ENCODE peak calls at places on chromosomes 12 and 14, in four cellular contexts. Q is AG09319, O is SK-N-SH, A is B cell. W is an unnamed sample.

GRCh38 chr14:104291123-104292000 is 153.0 kb downstream of the KIF26A start:
- DNase-seq in Q (no peak), O (peak), A (no peak), W (no peak)

GRCh38 chr12:113239811-113240331 is 18.6 kb downstream of the TPCN1 start:
- DNase-seq in Q (no peak), O (no peak), A (no peak), W (no peak)

GRCh38 chr12:117225179-117225578 is 34.9 kb upstream of the FBXO21 start:
- DNase-seq in Q (no peak), O (no peak), A (no peak), W (no peak)

GRCh38 chr14:77220246-77221017 is 38.8 kb downstream of the TMEM63C start:
- DNase-seq in Q (no peak), O (no peak), A (no peak), W (no peak)

GRCh38 chr12:27025116-27025515 is 2.8 kb downstream of the MED21 start:
- DNase-seq in Q (no peak), O (no peak), A (no peak), W (no peak)

GRCh38 chr12:100499416-100499815 is 25.8 kb downstream of the NR1H4 start:
- DNase-seq in Q (no peak), O (no peak), A (no peak), W (no peak)

GRCh38 chr12:18217981-18218380 is 43.3 kb upstream of the PIK3C2G start:
- DNase-seq in Q (no peak), O (no peak), A (no peak), W (no peak)

GRCh38 chr12:56110571-56110970 is 5.9 kb upstream of the RPL41 start:
- DNase-seq in Q (no peak), O (no peak), A (no peak), W (no peak)

GRCh38 chr12:132506730-132507538 is 17.0 kb downstream of the FBRSL1 start:
- DNase-seq in Q (peak), O (peak), A (peak), W (peak)

GRCh38 chr12:685388-685787 is 22.1 kb upstream of the NINJ2 start:
- DNase-seq in Q (no peak), O (no peak), A (peak), W (peak)

GRCh38 chr12:4190376-4191063 is 83.0 kb upstream of the CCND2 start:
- DNase-seq in Q (no peak), O (no peak), A (no peak), W (no peak)

GRCh38 chr12:113133036-113133435 is 2.5 kb downstream of the RASAL1 start:
- DNase-seq in Q (no peak), O (peak), A (no peak), W (no peak)

GRCh38 chr12:15439459-15439858 is 117.2 kb downstream of the PTPRO start:
- DNase-seq in Q (no peak), O (no peak), A (no peak), W (no peak)

GRCh38 chr14:57982802-57983201 is 116.9 kb upstream of the SLC35F4 start:
- DNase-seq in Q (no peak), O (no peak), A (no peak), W (no peak)

GRCh38 chr12:82714427-82714826 is 27.7 kb downstream of the TMTC2 start:
- DNase-seq in Q (no peak), O (no peak), A (no peak), W (no peak)

GRCh38 chr12:119153477-119154434 is 25.0 kb upstream of the HSPB8 start:
- DNase-seq in Q (no peak), O (no peak), A (no peak), W (no peak)

GRCh38 chr12:40248585-40249297 is 23.9 kb downstream of the LRRK2 start:
- DNase-seq in Q (no peak), O (no peak), A (no peak), W (no peak)

GRCh38 chr14:33617154-33617553 is 333.7 kb downstream of the EGLN3 start:
- DNase-seq in Q (peak), O (no peak), A (no peak), W (no peak)

GRCh38 chr12:27552235-27552634 is 28.2 kb downstream of the PPFIBP1 start:
- DNase-seq in Q (no peak), O (no peak), A (no peak), W (no peak)

GRCh38 chr14:22648506-22648905 is 4.4 kb upstream of the OR6J1 start:
- DNase-seq in Q (no peak), O (no peak), A (no peak), W (no peak)

GRCh38 chr14:74620497-74620921 is 8.5 kb upstream of the LTBP2 start:
- DNase-seq in Q (peak), O (no peak), A (no peak), W (no peak)

GRCh38 chr14:51236314-51236713 is 3.7 kb upstream of the TMX1 start:
- DNase-seq in Q (no peak), O (no peak), A (no peak), W (no peak)

GRCh38 chr12:96912261-96912660 is 5.2 kb downstream of the NEDD1 start:
- DNase-seq in Q (no peak), O (no peak), A (no peak), W (no peak)

GRCh38 chr14:71119075-71119474 is 211.8 kb downstream of the PCNX1 start:
- DNase-seq in Q (no peak), O (no peak), A (no peak), W (no peak)

GRCh38 chr14:80546056-80546854 is 335.0 kb upstream of the DIO2 start:
- DNase-seq in Q (no peak), O (no peak), A (no peak), W (no peak)
- TF ChIP-seq CTCF in Q (no peak), O (no peak), A (no peak), W (no peak)

GRCh38 chr14:91748049-91748448 is 16.2 kb upstream of the CATSPERB start:
- DNase-seq in Q (no peak), O (no peak), A (no peak), W (no peak)
- TF ChIP-seq CTCF in Q (no peak), O (no peak), A (no peak), W (no peak)

GRCh38 chr14:64478634-64479250 is 13.4 kb downstream of the AKAP5 start:
- DNase-seq in Q (no peak), O (peak), A (peak), W (peak)
- TF ChIP-seq CTCF in Q (peak), O (peak), A (peak), W (no peak)

GRCh38 chr14:49634547-49635334 is at the start of gene DNAAF2:
- DNase-seq in Q (peak), O (peak), A (peak), W (peak)
- TF ChIP-seq CTCF in Q (no peak), O (no peak), A (peak), W (no peak)

GRCh38 chr12:65171870-65172269 is 2.5 kb downstream of the LEMD3 start:
- DNase-seq in Q (no peak), O (no peak), A (no peak), W (no peak)

GRCh38 chr12:65171073-65171472 is 1.7 kb downstream of the LEMD3 start:
- DNase-seq in Q (no peak), O (no peak), A (no peak), W (no peak)

GRCh38 chr12:65168606-65169310 is 625 bp upstream of the LEMD3 start:
- DNase-seq in Q (no peak), O (no peak), A (peak), W (peak)

GRCh38 chr12:65170245-65170881 is 980 bp downstream of the LEMD3 start:
- DNase-seq in Q (no peak), O (peak), A (peak), W (peak)

DNA sequence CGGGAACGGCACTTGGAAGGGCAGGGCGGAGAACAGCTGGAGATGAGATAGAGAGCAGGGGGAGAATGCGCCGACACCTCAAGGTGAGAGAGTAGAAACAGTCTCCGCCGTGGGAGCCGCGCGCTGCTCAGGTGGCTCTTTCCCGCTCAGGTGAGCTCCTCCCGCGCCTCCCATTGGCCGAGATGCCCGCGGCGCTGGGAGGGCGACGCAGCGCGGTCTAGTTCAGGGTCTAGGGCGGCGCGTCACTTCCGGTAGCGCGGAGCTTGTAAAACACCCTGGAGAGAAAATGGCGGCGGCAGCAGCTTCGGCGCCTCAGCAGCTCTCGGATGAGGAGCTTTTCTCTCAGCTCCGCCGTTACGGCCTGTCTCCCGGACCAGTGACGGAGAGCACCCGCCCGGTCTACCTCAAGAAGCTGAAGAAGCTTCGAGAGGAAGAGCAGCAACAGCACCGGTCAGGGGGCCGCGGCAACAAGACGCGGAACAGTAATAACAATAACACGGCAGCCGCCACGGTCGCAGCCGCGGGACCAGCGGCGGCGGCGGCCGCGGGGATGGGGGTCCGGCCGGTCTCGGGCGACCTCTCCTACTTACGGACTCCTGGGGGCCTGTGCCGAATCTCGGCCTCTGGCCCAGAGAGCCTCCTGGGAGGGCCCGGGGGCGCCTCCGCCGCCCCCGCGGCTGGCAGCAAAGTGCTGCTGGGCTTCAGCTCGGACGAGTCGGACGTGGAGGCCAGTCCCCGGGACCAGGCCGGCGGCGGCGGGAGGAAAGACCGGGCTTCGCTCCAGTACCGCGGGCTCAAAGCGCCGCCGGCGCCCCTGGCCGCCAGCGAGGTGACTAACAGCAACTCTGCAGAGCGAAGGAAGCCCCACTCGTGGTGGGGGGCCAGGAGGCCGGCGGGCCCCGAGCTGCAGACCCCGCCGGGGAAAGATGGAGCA is at the start of gene LEMD3:
- DNase-seq in Q (peak), O (peak), A (peak), W (peak)
- TF ChIP-seq CTCF in Q (no peak), O (peak), A (peak), W (no peak)

GRCh38 chr12:57522887-57523705 is 472 bp downstream of the MBD6 start:
- DNase-seq in Q (no peak), O (no peak), A (no peak), W (no peak)

GRCh38 chr12:57522019-57522886 is at the start of gene MBD6:
- DNase-seq in Q (peak), O (peak), A (peak), W (peak)

GRCh38 chr12:57520008-57520726 is at the start of gene DDIT3:
- DNase-seq in Q (peak), O (peak), A (peak), W (peak)

GRCh38 chr12:57519758-57520007 is 631 bp downstream of the DDIT3 start:
- DNase-seq in Q (no peak), O (no peak), A (no peak), W (no peak)

GRCh38 chr12:57521475-57522018 is 1.1 kb upstream of the MBD6 start:
- DNase-seq in Q (no peak), O (no peak), A (no peak), W (no peak)
- TF ChIP-seq CTCF in Q (no peak), O (no peak), A (no peak), W (no peak)

GRCh38 chr14:68269136-68269535 is 449.6 kb downstream of the RAD51B start:
- DNase-seq in Q (no peak), O (no peak), A (no peak), W (no peak)
- TF ChIP-seq CTCF in Q (no peak), O (no peak), A (no peak), W (no peak)